ENCODE peak calls at places on chromosome 2, in nine cellular contexts. One of them, this sample, is unnamed.

GRCh38 chr2:215601526-215601925 is 165.7 kb upstream of the FN1 start:
- DNase-seq in H1: no peak
- DNase-seq in AG09309: no peak
- DNase-seq in esophagus squamous epithelium: no peak
- DNase-seq in BJ: no peak
- DNase-seq in WTC11: no peak
- DNase-seq in ascending aorta: no peak
- DNase-seq in body of pancreas: no peak
- DNase-seq in GM12864: no peak
- DNase-seq in this sample: no peak

GRCh38 chr2:37506407-37507068 is 162.1 kb downstream of the QPCT start:
- DNase-seq in ascending aorta: no peak
- DNase-seq in esophagus squamous epithelium: no peak
- DNase-seq in body of pancreas: no peak
- DNase-seq in AG09309: no peak
- DNase-seq in GM12864: no peak
- DNase-seq in BJ: no peak
- DNase-seq in H1: no peak
- DNase-seq in WTC11: no peak
- DNase-seq in this sample: no peak

GRCh38 chr2:9945596-9945995 is 5.9 kb upstream of the GRHL1 start:
- DNase-seq in esophagus squamous epithelium: no peak
- DNase-seq in WTC11: no peak
- DNase-seq in body of pancreas: no peak
- DNase-seq in H1: no peak
- DNase-seq in AG09309: no peak
- DNase-seq in ascending aorta: no peak
- DNase-seq in GM12864: no peak
- DNase-seq in BJ: no peak
- DNase-seq in this sample: no peak

GRCh38 chr2:183292028-183292427 is 167.8 kb downstream of the NUP35 start:
- DNase-seq in WTC11: no peak
- DNase-seq in body of pancreas: no peak
- DNase-seq in GM12864: no peak
- DNase-seq in AG09309: no peak
- DNase-seq in ascending aorta: no peak
- DNase-seq in esophagus squamous epithelium: no peak
- DNase-seq in BJ: no peak
- DNase-seq in H1: no peak
- DNase-seq in this sample: no peak

GRCh38 chr2:134778372-134778771 is 59.6 kb upstream of the TMEM163 start:
- DNase-seq in GM12864: no peak
- DNase-seq in ascending aorta: no peak
- DNase-seq in esophagus squamous epithelium: no peak
- DNase-seq in H1: no peak
- DNase-seq in body of pancreas: peak; percentile 59
- DNase-seq in BJ: no peak
- DNase-seq in WTC11: peak; percentile 58
- DNase-seq in AG09309: no peak
- DNase-seq in this sample: no peak

GRCh38 chr2:118474151-118474561 is 373.3 kb downstream of the EN1 start:
- DNase-seq in WTC11: peak; percentile 21
- DNase-seq in GM12864: no peak
- DNase-seq in BJ: no peak
- DNase-seq in AG09309: no peak
- DNase-seq in H1: no peak
- DNase-seq in esophagus squamous epithelium: no peak
- DNase-seq in body of pancreas: no peak
- DNase-seq in ascending aorta: no peak
- DNase-seq in this sample: no peak

GRCh38 chr2:196322963-196323810 is 151.8 kb upstream of the STK17B start:
- DNase-seq in body of pancreas: no peak
- DNase-seq in WTC11: no peak
- DNase-seq in AG09309: peak; percentile 52
- DNase-seq in GM12864: no peak
- DNase-seq in esophagus squamous epithelium: no peak
- DNase-seq in BJ: peak; percentile 57
- DNase-seq in ascending aorta: no peak
- DNase-seq in H1: no peak
- DNase-seq in this sample: no peak

GRCh38 chr2:131029812-131030211 is 63.4 kb downstream of the FAM168B start:
- DNase-seq in H1: no peak
- DNase-seq in esophagus squamous epithelium: no peak
- DNase-seq in WTC11: no peak
- DNase-seq in BJ: no peak
- DNase-seq in ascending aorta: peak; percentile 19
- DNase-seq in body of pancreas: no peak
- DNase-seq in GM12864: no peak
- DNase-seq in AG09309: no peak
- DNase-seq in this sample: no peak

GRCh38 chr2:121355488-121355887 is 70.5 kb upstream of the TFCP2L1 start:
- DNase-seq in GM12864: no peak
- DNase-seq in esophagus squamous epithelium: no peak
- DNase-seq in AG09309: no peak
- DNase-seq in WTC11: no peak
- DNase-seq in H1: no peak
- DNase-seq in body of pancreas: no peak
- DNase-seq in ascending aorta: no peak
- DNase-seq in BJ: no peak
- DNase-seq in this sample: no peak

GRCh38 chr2:120358734-120359465 is 13.0 kb downstream of the INHBB start:
- DNase-seq in WTC11: no peak
- DNase-seq in H1: no peak
- DNase-seq in GM12864: no peak
- DNase-seq in esophagus squamous epithelium: no peak
- DNase-seq in BJ: no peak
- DNase-seq in body of pancreas: no peak
- DNase-seq in ascending aorta: no peak
- DNase-seq in AG09309: no peak
- DNase-seq in this sample: no peak

GRCh38 chr2:41413813-41414485 is 633.9 kb upstream of the PKDCC start:
- DNase-seq in H1: no peak
- DNase-seq in body of pancreas: no peak
- DNase-seq in BJ: no peak
- DNase-seq in esophagus squamous epithelium: no peak
- DNase-seq in GM12864: no peak
- DNase-seq in WTC11: no peak
- DNase-seq in ascending aorta: no peak
- DNase-seq in AG09309: no peak
- DNase-seq in this sample: no peak

GRCh38 chr2:97751752-97752151 is 38.4 kb downstream of the ZAP70 start:
- DNase-seq in AG09309: no peak
- DNase-seq in GM12864: no peak
- DNase-seq in H1: no peak
- DNase-seq in body of pancreas: no peak
- DNase-seq in esophagus squamous epithelium: no peak
- DNase-seq in ascending aorta: no peak
- DNase-seq in BJ: no peak
- DNase-seq in WTC11: no peak
- DNase-seq in this sample: no peak

GRCh38 chr2:74052732-74053712 is 68.3 kb downstream of the TET3 start:
- DNase-seq in AG09309: no peak
- DNase-seq in body of pancreas: no peak
- DNase-seq in H1: no peak
- DNase-seq in BJ: no peak
- DNase-seq in GM12864: no peak
- DNase-seq in ascending aorta: no peak
- DNase-seq in WTC11: no peak
- DNase-seq in esophagus squamous epithelium: no peak
- DNase-seq in this sample: no peak

GRCh38 chr2:100004959-100005387 is 137.4 kb downstream of the AFF3 start:
- DNase-seq in H1: no peak
- DNase-seq in WTC11: no peak
- DNase-seq in BJ: no peak
- DNase-seq in AG09309: no peak
- DNase-seq in esophagus squamous epithelium: no peak
- DNase-seq in ascending aorta: no peak
- DNase-seq in body of pancreas: no peak
- DNase-seq in GM12864: no peak
- DNase-seq in this sample: no peak
- TF ChIP-seq CTCF in H1: no peak
- TF ChIP-seq CTCF in WTC11: no peak
- TF ChIP-seq CTCF in BJ: no peak
- TF ChIP-seq CTCF in AG09309: no peak
- TF ChIP-seq CTCF in esophagus squamous epithelium: no peak
- TF ChIP-seq CTCF in ascending aorta: no peak
- TF ChIP-seq CTCF in body of pancreas: no peak
- TF ChIP-seq CTCF in GM12864: no peak
- TF ChIP-seq CTCF in this sample: no peak

GRCh38 chr2:33038799-33039198 is 92.0 kb downstream of the LTBP1 start:
- DNase-seq in body of pancreas: no peak
- DNase-seq in esophagus squamous epithelium: no peak
- DNase-seq in BJ: no peak
- DNase-seq in ascending aorta: no peak
- DNase-seq in AG09309: no peak
- DNase-seq in WTC11: no peak
- DNase-seq in GM12864: no peak
- DNase-seq in H1: no peak
- DNase-seq in this sample: no peak

GRCh38 chr2:33033524-33034150 is 86.9 kb downstream of the LTBP1 start:
- DNase-seq in AG09309: no peak
- DNase-seq in WTC11: no peak
- DNase-seq in ascending aorta: no peak
- DNase-seq in body of pancreas: no peak
- DNase-seq in H1: no peak
- DNase-seq in GM12864: no peak
- DNase-seq in BJ: no peak
- DNase-seq in esophagus squamous epithelium: no peak
- DNase-seq in this sample: no peak

GRCh38 chr2:33032245-33032644 is 85.5 kb downstream of the LTBP1 start:
- DNase-seq in WTC11: no peak
- DNase-seq in ascending aorta: no peak
- DNase-seq in body of pancreas: no peak
- DNase-seq in GM12864: no peak
- DNase-seq in H1: no peak
- DNase-seq in BJ: no peak
- DNase-seq in AG09309: no peak
- DNase-seq in esophagus squamous epithelium: no peak
- DNase-seq in this sample: no peak

GRCh38 chr2:33038230-33038629 is 91.5 kb downstream of the LTBP1 start:
- DNase-seq in ascending aorta: no peak
- DNase-seq in body of pancreas: no peak
- DNase-seq in esophagus squamous epithelium: no peak
- DNase-seq in GM12864: no peak
- DNase-seq in AG09309: no peak
- DNase-seq in H1: no peak
- DNase-seq in WTC11: no peak
- DNase-seq in BJ: no peak
- DNase-seq in this sample: no peak

DNA sequence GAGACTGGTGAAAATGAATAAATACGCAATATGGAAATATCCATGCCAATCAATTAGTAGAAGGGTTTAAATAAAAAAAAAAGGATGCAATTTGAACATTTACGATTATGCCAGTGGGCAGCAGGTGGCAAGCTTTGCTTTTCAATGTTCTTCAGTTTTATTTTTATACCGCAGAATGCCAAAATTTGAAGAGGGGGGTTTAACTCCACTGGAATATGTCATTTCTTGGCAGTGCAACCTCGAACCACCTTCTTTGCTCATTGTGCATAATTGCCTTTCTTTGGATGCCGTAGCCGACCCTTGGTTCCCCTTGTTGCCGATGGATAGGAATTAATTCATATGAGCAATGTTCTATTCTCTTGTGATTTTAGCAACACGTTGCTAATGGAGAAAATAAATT is 88.0 kb downstream of the LTBP1 start:
- DNase-seq in GM12864: no peak
- DNase-seq in H1: no peak
- DNase-seq in body of pancreas: peak; percentile 36
- DNase-seq in esophagus squamous epithelium: no peak
- DNase-seq in AG09309: no peak
- DNase-seq in ascending aorta: peak; percentile 77
- DNase-seq in WTC11: no peak
- DNase-seq in BJ: no peak
- DNase-seq in this sample: no peak
- TF ChIP-seq CTCF in GM12864: peak; percentile 2
- TF ChIP-seq CTCF in H1: no peak
- TF ChIP-seq CTCF in body of pancreas: peak; percentile 46
- TF ChIP-seq CTCF in esophagus squamous epithelium: peak; percentile 52
- TF ChIP-seq CTCF in AG09309: peak; percentile 55
- TF ChIP-seq CTCF in ascending aorta: peak; percentile 63
- TF ChIP-seq CTCF in WTC11: no peak
- TF ChIP-seq CTCF in BJ: peak; percentile 46
- TF ChIP-seq CTCF in this sample: peak; percentile 64

GRCh38 chr2:126358122-126358521 is 297.8 kb upstream of the GYPC start:
- DNase-seq in esophagus squamous epithelium: no peak
- DNase-seq in body of pancreas: no peak
- DNase-seq in BJ: no peak
- DNase-seq in GM12864: no peak
- DNase-seq in ascending aorta: no peak
- DNase-seq in WTC11: no peak
- DNase-seq in AG09309: no peak
- DNase-seq in H1: no peak
- DNase-seq in this sample: no peak

DNA sequence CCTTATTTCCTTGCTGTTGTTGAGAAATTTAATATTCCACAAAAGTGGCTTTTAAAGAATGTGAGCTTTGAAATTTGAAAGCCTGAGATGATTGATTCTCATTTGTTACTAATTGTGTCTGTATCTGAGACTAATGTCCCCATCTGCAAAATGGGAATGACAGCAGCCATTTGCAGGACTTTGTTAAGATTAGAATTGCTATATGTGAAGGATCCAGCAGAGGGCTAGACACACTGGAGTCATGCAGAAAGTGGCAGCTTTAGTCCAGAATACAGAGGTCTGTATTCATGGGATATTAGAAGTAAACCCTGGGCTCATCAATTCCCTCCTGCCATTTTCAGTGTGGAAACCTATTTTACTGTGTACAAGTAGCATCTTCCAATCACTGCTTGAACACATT is 296.5 kb upstream of the GYPC start:
- DNase-seq in body of pancreas: no peak
- DNase-seq in H1: no peak
- DNase-seq in AG09309: no peak
- DNase-seq in WTC11: no peak
- DNase-seq in BJ: no peak
- DNase-seq in ascending aorta: no peak
- DNase-seq in esophagus squamous epithelium: no peak
- DNase-seq in GM12864: no peak
- DNase-seq in this sample: no peak
- TF ChIP-seq CTCF in body of pancreas: peak; percentile 7
- TF ChIP-seq CTCF in H1: peak; percentile 45
- TF ChIP-seq CTCF in AG09309: no peak
- TF ChIP-seq CTCF in WTC11: no peak
- TF ChIP-seq CTCF in BJ: peak; percentile 12
- TF ChIP-seq CTCF in ascending aorta: no peak
- TF ChIP-seq CTCF in esophagus squamous epithelium: no peak
- TF ChIP-seq CTCF in GM12864: peak; percentile 50
- TF ChIP-seq CTCF in this sample: no peak

GRCh38 chr2:151688719-151689118 is 45.6 kb downstream of the NEB start:
- DNase-seq in GM12864: no peak
- DNase-seq in body of pancreas: no peak
- DNase-seq in esophagus squamous epithelium: no peak
- DNase-seq in H1: no peak
- DNase-seq in AG09309: no peak
- DNase-seq in BJ: no peak
- DNase-seq in ascending aorta: no peak
- DNase-seq in WTC11: no peak
- DNase-seq in this sample: no peak

GRCh38 chr2:151695778-151696177 is 38.5 kb downstream of the NEB start:
- DNase-seq in GM12864: no peak
- DNase-seq in AG09309: no peak
- DNase-seq in esophagus squamous epithelium: no peak
- DNase-seq in WTC11: no peak
- DNase-seq in ascending aorta: no peak
- DNase-seq in body of pancreas: no peak
- DNase-seq in H1: no peak
- DNase-seq in BJ: no peak
- DNase-seq in this sample: no peak

GRCh38 chr2:151691621-151692020 is 42.7 kb downstream of the NEB start:
- DNase-seq in GM12864: no peak
- DNase-seq in body of pancreas: no peak
- DNase-seq in WTC11: no peak
- DNase-seq in ascending aorta: no peak
- DNase-seq in H1: no peak
- DNase-seq in AG09309: no peak
- DNase-seq in BJ: no peak
- DNase-seq in esophagus squamous epithelium: no peak
- DNase-seq in this sample: no peak
- TF ChIP-seq CTCF in GM12864: no peak
- TF ChIP-seq CTCF in body of pancreas: no peak
- TF ChIP-seq CTCF in WTC11: no peak
- TF ChIP-seq CTCF in ascending aorta: no peak
- TF ChIP-seq CTCF in H1: no peak
- TF ChIP-seq CTCF in AG09309: no peak
- TF ChIP-seq CTCF in BJ: no peak
- TF ChIP-seq CTCF in esophagus squamous epithelium: no peak
- TF ChIP-seq CTCF in this sample: no peak

This sample was measured in thoracic aorta.